ENCODE peak calls at places on chromosome 9, in eight cellular contexts. J is GM19239; R is HCEC 1CT; A is coronary artery; O is fibroblast of the conjunctiva; Y is effector memory CD8-positive, alpha-beta T cell; X is EL; C is activated naive CD4-positive, alpha-beta T cell. H is an unnamed sample.

GRCh38 chr9:73347720-73348119 is 196.1 kb downstream of the ANXA1 start:
- DNase-seq in Y (no peak), A (no peak), J (no peak), C (no peak), R (no peak), O (no peak), X (no peak), H (no peak)

GRCh38 chr9:98248737-98249474 is 6.5 kb downstream of the TBC1D2 start:
- DNase-seq in J (no peak), Y (no peak), X (peak), C (no peak), R (peak), O (peak), A (peak), H (no peak)

GRCh38 chr9:116404228-116404627 is 250.6 kb downstream of the PAPPA start:
- DNase-seq in Y (no peak), C (no peak), A (no peak), O (no peak), X (no peak), R (no peak), J (no peak), H (no peak)

GRCh38 chr9:126956929-126957686 is 42.5 kb downstream of the RALGPS1 start:
- DNase-seq in X (peak), C (no peak), J (no peak), O (peak), Y (no peak), A (no peak), R (peak), H (no peak)

GRCh38 chr9:127065592-127065991 is 56.8 kb downstream of the ANGPTL2 start:
- DNase-seq in X (peak), C (no peak), J (no peak), Y (no peak), R (peak), O (no peak), A (no peak), H (no peak)

GRCh38 chr9:126303488-126303887 is 23.1 kb upstream of the MVB12B start:
- DNase-seq in C (no peak), Y (no peak), A (no peak), R (no peak), J (no peak), X (no peak), O (no peak), H (no peak)

GRCh38 chr9:118577121-118577520 is 792.1 kb downstream of the BRINP1 start:
- DNase-seq in A (no peak), J (no peak), O (peak), R (peak), Y (no peak), X (peak), C (no peak), H (no peak)

GRCh38 chr9:6552033-6552737 is 93.3 kb downstream of the GLDC start:
- DNase-seq in X (peak), Y (no peak), C (no peak), O (no peak), J (no peak), R (peak), A (no peak), H (no peak)

GRCh38 chr9:19023078-19023477 is 9.9 kb downstream of the SAXO1 start:
- DNase-seq in J (no peak), C (no peak), O (no peak), X (no peak), A (no peak), Y (no peak), R (no peak), H (no peak)

H was measured in activated CD4-positive, alpha-beta T cell treated with anti-CD3 and anti-CD28 coated beads, Interleukin-2, amount 50 U/mL, for 24 hours.